ENCODE peak calls at places on chromosomes 12 and 14, in six cellular contexts. O is K562, B is HepG2, Y is A549, D is GM12878, W is upper lobe of left lung. V is an unnamed sample. For H3K4me1, the result is how much of the 10 kb centered on the place peaks cover.

GRCh38 chr14:68528031-68528687 is 264.7 kb downstream of the ZFP36L1 start:
- ATAC-seq in O (no peak), B (no peak), Y (no peak), D (peak), W (no peak), V (no peak)

GRCh38 chr14:31411218-31411727 is 9.1 kb downstream of the HEATR5A start:
- ATAC-seq in O (no peak), B (no peak), Y (no peak), D (no peak), W (no peak), V (no peak)

GRCh38 chr12:64203036-64203435 is 19.1 kb downstream of the KICS2 start:
- ATAC-seq in O (no peak), B (no peak), Y (no peak), D (no peak), W (no peak), V (no peak)

GRCh38 chr14:94213021-94213420 is 38.9 kb downstream of the PPP4R4 start:
- ATAC-seq in O (no peak), B (no peak), Y (no peak), D (no peak), W (no peak), V (no peak)

GRCh38 chr12:70756118-70756517 is 118.9 kb upstream of the PTPRB start:
- ATAC-seq in O (peak), B (no peak), Y (peak), D (no peak), W (no peak), V (no peak)

GRCh38 chr12:58443273-58443980 is 476.9 kb downstream of the LRIG3 start:
- ATAC-seq in O (no peak), B (peak), Y (peak), D (peak), W (peak), V (no peak)

GRCh38 chr12:2119266-2119665 is 66.5 kb downstream of the CACNA1C start:
- ATAC-seq in O (no peak), B (no peak), Y (no peak), D (no peak), W (no peak), V (peak)

GRCh38 chr14:92122761-92123160 is 992 bp downstream of the CPSF2 start:
- ATAC-seq in O (peak), B (no peak), Y (peak), D (peak), W (no peak), V (no peak)

GRCh38 chr12:11761869-11762567 is 112.5 kb downstream of the ETV6 start:
- ATAC-seq in O (no peak), B (no peak), Y (no peak), D (peak), W (no peak), V (no peak)

GRCh38 chr12:65387396-65387795 is 108.9 kb downstream of the MSRB3 start:
- ATAC-seq in O (no peak), B (no peak), Y (no peak), D (no peak), W (no peak), V (no peak)

GRCh38 chr12:123398177-123398916 is 14.4 kb downstream of the KMT5A start:
- ATAC-seq in O (no peak), B (no peak), Y (peak), D (no peak), W (peak), V (peak)

GRCh38 chr12:113315358-113315757 is 19.6 kb downstream of the SLC8B1 start:
- ATAC-seq in O (no peak), B (no peak), Y (no peak), D (no peak), W (peak), V (peak)

GRCh38 chr14:73785834-73786631 is 65.6 kb upstream of the PTGR2 start:
- ATAC-seq in O (peak), B (peak), Y (peak), D (peak), W (peak), V (peak)

GRCh38 chr12:55931317-55931779 is 386 bp downstream of the DGKA start:
- ATAC-seq in O (no peak), B (no peak), Y (no peak), D (no peak), W (no peak), V (no peak)

GRCh38 chr14:52370406-52370911 is 56.3 kb downstream of the PTGER2 start:
- ATAC-seq in O (no peak), B (no peak), Y (no peak), D (no peak), W (no peak), V (no peak)

GRCh38 chr14:93016275-93016845 is 93.4 kb downstream of the CHGA start:
- ATAC-seq in O (no peak), B (no peak), Y (no peak), D (no peak), W (no peak), V (no peak)

GRCh38 chr14:72998252-72998903 is 28.5 kb downstream of the ZFYVE1 start:
- ATAC-seq in O (no peak), B (no peak), Y (no peak), D (no peak), W (no peak), V (no peak)

GRCh38 chr12:94571556-94571955 is 78.8 kb downstream of the TMCC3 start:
- ATAC-seq in O (no peak), B (peak), Y (peak), D (no peak), W (no peak), V (no peak)

GRCh38 chr12:27782481-27782880 is 2.4 kb upstream of the MANSC4 start:
- ATAC-seq in O (no peak), B (no peak), Y (no peak), D (no peak), W (no peak), V (no peak)

GRCh38 chr14:103867523-103867953 is 20.2 kb upstream of the PPP1R13B start:
- ATAC-seq in O (no peak), B (peak), Y (peak), D (no peak), W (peak), V (peak)

GRCh38 chr12:127174881-127175280 is 1092.1 kb upstream of the TMEM132C start:
- ATAC-seq in O (no peak), B (no peak), Y (no peak), D (no peak), W (peak), V (no peak)

GRCh38 chr12:132537836-132538235 is 47.9 kb downstream of the FBRSL1 start:
- ATAC-seq in O (no peak), B (peak), Y (peak), D (no peak), W (no peak), V (no peak)

GRCh38 chr14:52078093-52078492 is 9.2 kb upstream of the NID2 start:
- ATAC-seq in O (no peak), B (no peak), Y (no peak), D (no peak), W (no peak), V (no peak)

GRCh38 chr14:66032800-66033199 is 453.4 kb upstream of the CCDC196 start:
- ATAC-seq in O (no peak), B (no peak), Y (no peak), D (no peak), W (no peak), V (no peak)

GRCh38 chr14:35277179-35277578 is 15.0 kb upstream of the PSMA6 start:
- ATAC-seq in O (no peak), B (peak), Y (no peak), D (no peak), W (no peak), V (no peak)

GRCh38 chr12:20030847-20031246 is 337.5 kb upstream of the PDE3A start:
- ATAC-seq in O (no peak), B (no peak), Y (peak), D (no peak), W (no peak), V (no peak)

GRCh38 chr12:63302941-63303536 is 152.0 kb upstream of the AVPR1A start:
- ATAC-seq in O (no peak), B (no peak), Y (no peak), D (peak), W (no peak), V (no peak)

GRCh38 chr12:1830981-1831930 is 10.9 kb downstream of the LRTM2 start:
- ATAC-seq in O (peak), B (peak), Y (peak), D (peak), W (peak), V (peak)

GRCh38 chr12:108602961-108603704 is 5.2 kb upstream of the TMEM119 start:
- ATAC-seq in O (no peak), B (no peak), Y (no peak), D (no peak), W (no peak), V (no peak)

GRCh38 chr14:106436310-106436905 is 910.0 kb downstream of the TMEM121 start:
- ATAC-seq in O (peak), B (no peak), Y (peak), D (peak), W (no peak), V (no peak)

GRCh38 chr14:73754911-73755360 is 40.8 kb upstream of the PNMA1 start:
- ATAC-seq in O (no peak), B (no peak), Y (no peak), D (no peak), W (peak), V (no peak)

GRCh38 chr12:6224550-6224949 is 24.4 kb downstream of the CD9 start:
- ATAC-seq in O (no peak), B (no peak), Y (no peak), D (peak), W (no peak), V (no peak)

DNA sequence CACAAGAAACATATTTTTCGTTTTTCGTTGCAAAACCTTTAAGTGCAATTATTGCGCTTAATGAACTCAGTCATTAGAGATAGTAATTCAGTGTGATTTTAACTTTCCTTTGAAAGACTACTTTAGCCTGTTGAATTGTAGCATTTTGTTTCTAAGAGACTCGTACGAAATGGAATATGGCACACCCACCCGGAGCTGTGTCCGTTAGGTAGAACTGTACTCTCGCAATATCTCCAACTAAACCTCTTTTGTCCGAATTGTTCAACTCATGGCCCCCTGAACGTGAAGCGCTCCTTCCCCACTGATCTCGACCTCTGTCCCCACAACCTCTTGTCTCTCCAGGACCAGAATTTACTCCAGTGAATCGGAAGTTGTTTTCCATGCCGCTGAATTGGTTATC is 793 bp downstream of the PCNX4 start:
- ATAC-seq in O (peak), B (peak), Y (peak), D (peak), W (peak), V (no peak)
- H3K4me1 ChIP-seq in O (under half), B (under half), Y (under half), D (under half), W (under half), V (under half)

GRCh38 chr12:104273503-104273902 is 30.0 kb upstream of the EID3 start:
- ATAC-seq in O (no peak), B (no peak), Y (no peak), D (no peak), W (no peak), V (no peak)

GRCh38 chr12:104275689-104276088 is 27.9 kb upstream of the EID3 start:
- ATAC-seq in O (no peak), B (no peak), Y (peak), D (peak), W (no peak), V (no peak)

GRCh38 chr12:104274811-104275210 is 28.7 kb upstream of the EID3 start:
- ATAC-seq in O (no peak), B (no peak), Y (no peak), D (no peak), W (no peak), V (no peak)

GRCh38 chr12:104279164-104279563 is 24.4 kb upstream of the EID3 start:
- ATAC-seq in O (no peak), B (no peak), Y (no peak), D (no peak), W (no peak), V (no peak)

DNA sequence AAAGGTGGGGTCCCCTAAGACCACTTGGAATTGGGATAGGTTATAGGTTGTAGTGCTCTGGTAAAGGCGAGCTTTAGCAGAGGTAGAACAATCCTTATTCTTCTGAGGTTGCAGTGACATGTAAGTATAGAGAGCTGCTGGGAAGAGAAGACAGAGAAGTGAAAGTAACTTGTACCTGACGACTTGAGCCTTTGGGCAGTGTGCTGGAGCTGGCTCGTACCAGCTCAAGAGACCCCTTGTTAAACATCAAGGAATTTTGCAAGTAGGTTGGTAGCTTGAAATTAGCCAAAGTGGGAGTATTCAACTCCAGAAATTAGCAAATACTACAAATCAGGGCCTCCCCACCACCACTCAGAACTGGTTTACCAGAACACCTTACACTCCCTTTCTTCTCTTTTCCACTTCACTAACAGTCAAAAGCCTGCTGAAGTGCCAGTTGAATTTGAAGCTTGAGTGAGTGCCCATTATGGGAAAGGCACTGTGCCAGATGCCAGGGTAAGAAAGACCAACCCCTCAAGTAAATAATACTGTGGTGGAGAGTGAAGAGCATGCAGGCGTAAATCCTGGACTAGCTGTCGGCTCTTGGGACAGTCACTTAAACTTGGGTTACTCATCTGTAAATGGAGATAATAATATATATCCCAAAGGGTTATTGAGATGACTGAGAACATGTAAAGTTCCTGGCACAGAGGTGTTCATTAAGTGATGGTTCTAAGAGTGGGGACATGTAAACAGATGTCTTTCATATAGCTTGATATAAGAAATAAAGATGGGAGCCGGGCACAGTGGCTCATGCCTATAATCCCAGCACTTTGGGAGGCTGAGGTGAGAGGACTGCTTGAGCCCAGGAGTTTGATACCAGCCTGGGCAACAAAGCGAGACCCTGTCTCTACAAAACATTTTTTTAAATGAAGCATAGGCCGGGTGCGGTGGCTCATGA is 27.1 kb upstream of the EID3 start:
- ATAC-seq in O (peak), B (peak), Y (peak), D (peak), W (peak), V (peak)
- H3K4me3 ChIP-seq in O (no peak), B (peak), Y (peak), D (peak), W (no peak), V (peak)

DNA sequence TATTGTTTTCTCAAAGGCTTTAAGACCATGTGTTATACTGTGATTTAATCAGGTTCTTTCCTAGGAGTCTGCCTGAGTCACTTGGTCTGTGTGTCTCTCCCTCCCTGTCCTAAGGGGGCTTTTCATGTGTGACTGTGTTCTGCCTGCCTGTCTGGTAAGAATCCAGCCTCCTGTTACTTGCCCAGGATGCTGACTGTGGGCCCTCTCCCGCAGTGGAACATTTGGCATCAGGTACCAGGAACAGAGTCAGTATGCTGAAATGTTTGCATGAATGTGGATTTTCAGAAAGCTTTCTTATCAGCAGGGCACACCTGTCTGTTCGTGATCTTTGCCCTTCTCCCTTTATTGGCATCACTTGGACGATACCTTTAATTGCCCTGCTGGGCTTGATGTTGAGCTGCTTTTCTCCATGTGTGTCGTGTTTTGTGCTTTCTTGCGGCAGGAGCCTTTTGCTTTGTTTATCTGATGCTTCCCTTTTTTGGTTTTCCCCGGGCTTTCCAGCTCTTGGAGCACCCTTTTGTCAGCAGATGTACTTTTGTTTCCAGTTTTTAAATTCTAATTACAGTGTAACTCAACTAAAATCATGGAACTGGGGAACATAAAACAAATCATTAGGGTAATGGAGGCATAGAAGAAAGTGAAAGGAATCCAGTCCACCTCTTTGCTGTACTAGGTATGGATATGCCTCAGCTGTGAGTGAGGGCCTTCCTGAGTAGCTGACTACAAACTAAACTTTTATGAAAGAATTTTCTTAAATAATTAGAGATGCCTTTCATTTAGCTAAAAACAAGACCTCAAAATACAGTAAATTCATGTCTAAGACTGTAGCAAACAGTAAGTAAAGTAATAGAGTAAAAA is 72.5 kb downstream of the TRAF3 start:
- ATAC-seq in O (peak), B (no peak), Y (peak), D (peak), W (peak), V (no peak)
- TF ChIP-seq EP300 in O (no peak), B (no peak), Y (no peak), D (no peak), W (no peak), V (no peak)

GRCh38 chr12:103807561-103808238 is 33.3 kb downstream of the NT5DC3 start:
- ATAC-seq in O (peak), B (no peak), Y (no peak), D (no peak), W (no peak), V (no peak)
- H3K4me1 ChIP-seq in O (under half), B (under half), Y (under half), D (under half), W (under half), V (under half)

DNA sequence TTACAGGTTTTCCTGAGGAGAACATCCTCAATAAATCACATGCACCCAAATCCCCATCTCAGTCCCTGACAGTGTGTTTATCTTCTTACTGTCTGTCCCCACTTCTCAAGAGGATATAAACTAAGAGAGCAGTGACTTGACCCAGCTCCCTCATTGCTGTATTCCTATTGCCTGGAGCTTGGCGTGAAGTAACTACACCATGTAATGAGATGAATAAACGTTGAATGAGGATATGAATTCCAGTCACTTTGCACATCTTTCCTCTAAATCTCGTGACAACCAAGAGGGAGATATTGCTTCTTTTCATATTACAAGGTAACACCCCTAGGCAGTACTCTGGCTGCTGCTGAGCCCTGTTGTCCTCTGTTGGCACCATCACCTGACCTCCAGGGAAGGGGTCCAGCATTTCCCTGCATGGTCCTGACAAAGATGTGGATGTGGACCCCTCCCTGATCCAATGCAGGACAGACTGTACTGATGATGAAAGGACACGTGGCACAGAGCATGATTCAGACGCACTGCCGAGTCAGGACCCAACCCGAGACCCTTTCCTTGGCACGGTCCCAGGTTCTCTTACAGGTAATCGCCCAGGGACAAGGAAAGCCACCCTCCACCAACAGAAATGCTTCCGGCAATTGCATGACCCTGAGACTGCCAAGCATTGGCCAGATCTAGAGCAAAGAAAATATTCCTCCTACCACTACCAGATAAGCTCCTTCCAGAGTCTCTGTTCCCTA is 47.7 kb upstream of the CPM start:
- ATAC-seq in O (no peak), B (no peak), Y (no peak), D (no peak), W (no peak), V (no peak)
- H3K4me3 ChIP-seq in O (no peak), B (no peak), Y (no peak), D (no peak), W (no peak), V (no peak)

GRCh38 chr14:75258079-75258802 is 20.4 kb upstream of the FOS start:
- ATAC-seq in O (peak), B (peak), Y (no peak), D (peak), W (peak), V (peak)
- TF ChIP-seq EP300 in O (no peak), B (no peak), Y (no peak), D (no peak), W (peak), V (no peak)

GRCh38 chr12:40451661-40452060 is 226.9 kb downstream of the LRRK2 start:
- ATAC-seq in O (no peak), B (no peak), Y (no peak), D (no peak), W (no peak), V (no peak)

GRCh38 chr12:40444174-40444573 is 219.4 kb downstream of the LRRK2 start:
- ATAC-seq in O (peak), B (no peak), Y (no peak), D (peak), W (no peak), V (no peak)

GRCh38 chr12:40446385-40446784 is 221.6 kb downstream of the LRRK2 start:
- ATAC-seq in O (no peak), B (no peak), Y (peak), D (peak), W (no peak), V (no peak)
- H3K4me1 ChIP-seq in O (under half), B (under half), Y (under half), D (under half), W (under half), V (under half)

DNA sequence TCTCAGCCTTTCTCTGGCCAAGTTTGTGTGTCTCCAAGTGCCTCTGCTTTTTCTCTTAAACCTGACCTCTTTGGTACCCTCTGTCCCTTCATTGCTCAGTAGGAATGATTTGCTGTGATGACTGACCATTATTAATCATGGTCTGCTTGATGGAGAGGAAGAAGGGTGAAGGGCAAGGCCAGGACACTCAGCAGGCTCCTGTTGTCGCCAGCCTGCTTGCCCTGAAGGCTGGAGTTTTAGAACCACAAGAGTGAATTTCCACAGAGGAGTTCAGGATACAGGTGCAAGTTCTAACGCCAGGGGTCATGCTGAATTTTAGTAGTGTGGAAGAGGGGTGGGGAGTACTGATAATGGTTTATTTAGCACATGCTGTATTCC is 2.8 kb upstream of the ITGA5 start:
- ATAC-seq in O (no peak), B (no peak), Y (no peak), D (no peak), W (no peak), V (no peak)
- H3K4me3 ChIP-seq in O (no peak), B (no peak), Y (no peak), D (no peak), W (no peak), V (no peak)

V was measured in gastroesophageal sphincter.